ENCODE peak calls at places on chromosomes 2 and 18, in five cellular contexts. K is tibial nerve, J is thyroid gland, N is transverse colon, M is A549. A is an unnamed sample.

GRCh38 chr18:58447342-58448190 is 181.3 kb downstream of the ALPK2 start:
- DNase-seq in K (no peak), M (no peak), J (peak; percentile 8), N (no peak), A (no peak)

GRCh38 chr2:115160523-115161521 is 718.4 kb downstream of the DPP10 start:
- DNase-seq in M (no peak), J (peak; percentile 22), N (peak; percentile 47), K (no peak), A (no peak)

GRCh38 chr2:157662401-157662800 is 33.7 kb upstream of the ACVR1C start:
- DNase-seq in K (no peak), N (no peak), J (no peak), M (no peak), A (no peak)

GRCh38 chr18:48801728-48802542 is 148.8 kb downstream of the SMAD7 start:
- DNase-seq in M (no peak), K (no peak), J (peak; percentile 5), N (peak; percentile 67), A (no peak)

GRCh38 chr18:72672364-72673151 is 128.4 kb upstream of the CBLN2 start:
- DNase-seq in N (no peak), M (peak; percentile 36), K (no peak), J (peak; percentile 19), A (no peak)

GRCh38 chr2:219010162-219010756 is 17.0 kb upstream of the CRYBA2 start:
- DNase-seq in K (no peak), J (peak; percentile 42), M (peak; percentile 56), N (peak; percentile 44), A (no peak)

GRCh38 chr2:237591021-237591370 is 462 bp upstream of the RAB17 start:
- DNase-seq in K (no peak), M (no peak), N (peak; percentile 75), J (peak; percentile 90), A (peak; percentile 90)

GRCh38 chr18:24214144-24214543 is 75.3 kb downstream of the CABYR start:
- DNase-seq in N (no peak), M (no peak), J (no peak), K (no peak), A (no peak)

GRCh38 chr18:74654637-74655036 is 57.0 kb downstream of the ZNF407 start:
- DNase-seq in N (no peak), J (no peak), M (peak; percentile 1), K (no peak), A (no peak)

GRCh38 chr2:218274586-218274985 is 4.3 kb downstream of the PNKD start:
- DNase-seq in J (no peak), N (no peak), M (no peak), K (no peak), A (no peak)

GRCh38 chr2:61967262-61967661 is 61.8 kb downstream of the COMMD1 start:
- DNase-seq in N (no peak), M (no peak), K (no peak), J (no peak), A (no peak)

GRCh38 chr2:190318931-190319556 is 582 bp downstream of the HIBCH start:
- DNase-seq in K (no peak), N (peak; percentile 25), J (peak; percentile 34), M (no peak), A (no peak)

GRCh38 chr2:71410716-71411115 is 42.6 kb upstream of the DYSF start:
- DNase-seq in K (no peak), N (no peak), M (no peak), J (no peak), A (no peak)

GRCh38 chr18:42047721-42048120 is 92.7 kb downstream of the PIK3C3 start:
- DNase-seq in M (no peak), K (no peak), N (no peak), J (no peak), A (no peak)

GRCh38 chr18:72843743-72844142 is 24.0 kb downstream of the NETO1 start:
- DNase-seq in K (no peak), J (no peak), M (no peak), N (no peak), A (no peak)

GRCh38 chr2:37641582-37642111 is 29.8 kb downstream of the CDC42EP3 start:
- DNase-seq in N (no peak), M (no peak), K (no peak), J (no peak), A (no peak)

GRCh38 chr2:231933916-231934401 is 7.8 kb upstream of the NPPC start:
- DNase-seq in N (no peak), J (no peak), K (no peak), M (no peak), A (no peak)

GRCh38 chr2:98870516-98871158 is 65.4 kb downstream of the CRACDL start:
- DNase-seq in K (no peak), N (no peak), M (no peak), J (peak; percentile 14), A (no peak)

GRCh38 chr18:22839488-22839930 is 93.6 kb upstream of the RBBP8 start:
- DNase-seq in K (no peak), N (no peak), J (no peak), M (no peak), A (no peak)

GRCh38 chr2:129768485-129769258 is 210.8 kb upstream of the RAB6C start:
- DNase-seq in M (no peak), J (no peak), K (no peak), N (no peak), A (no peak)

GRCh38 chr2:776038-776437 is 98.8 kb upstream of the TMEM18 start:
- DNase-seq in N (no peak), M (no peak), J (no peak), K (no peak), A (no peak)

GRCh38 chr2:75920721-75921551 is 210.2 kb upstream of the GCFC2 start:
- DNase-seq in J (no peak), N (no peak), M (no peak), K (no peak), A (no peak)

GRCh38 chr18:3340015-3340681 is 78.2 kb downstream of the MYL12B start:
- DNase-seq in N (no peak), M (no peak), K (no peak), J (no peak), A (no peak)

GRCh38 chr2:48860391-48860790 is 104.9 kb upstream of the LHCGR start:
- DNase-seq in N (no peak), K (no peak), J (no peak), M (no peak), A (no peak)

GRCh38 chr2:220509921-220510320 is 882.5 kb downstream of the SLC4A3 start:
- DNase-seq in K (no peak), J (no peak), M (no peak), N (no peak), A (no peak)

GRCh38 chr18:32111706-32112105 is 20.0 kb downstream of the RNF138 start:
- DNase-seq in J (no peak), K (no peak), N (no peak), M (no peak), A (no peak)

GRCh38 chr2:25326326-25327013 is 15.3 kb downstream of the DNMT3A start:
- DNase-seq in M (no peak), J (no peak), N (no peak), K (no peak), A (no peak)

DNA sequence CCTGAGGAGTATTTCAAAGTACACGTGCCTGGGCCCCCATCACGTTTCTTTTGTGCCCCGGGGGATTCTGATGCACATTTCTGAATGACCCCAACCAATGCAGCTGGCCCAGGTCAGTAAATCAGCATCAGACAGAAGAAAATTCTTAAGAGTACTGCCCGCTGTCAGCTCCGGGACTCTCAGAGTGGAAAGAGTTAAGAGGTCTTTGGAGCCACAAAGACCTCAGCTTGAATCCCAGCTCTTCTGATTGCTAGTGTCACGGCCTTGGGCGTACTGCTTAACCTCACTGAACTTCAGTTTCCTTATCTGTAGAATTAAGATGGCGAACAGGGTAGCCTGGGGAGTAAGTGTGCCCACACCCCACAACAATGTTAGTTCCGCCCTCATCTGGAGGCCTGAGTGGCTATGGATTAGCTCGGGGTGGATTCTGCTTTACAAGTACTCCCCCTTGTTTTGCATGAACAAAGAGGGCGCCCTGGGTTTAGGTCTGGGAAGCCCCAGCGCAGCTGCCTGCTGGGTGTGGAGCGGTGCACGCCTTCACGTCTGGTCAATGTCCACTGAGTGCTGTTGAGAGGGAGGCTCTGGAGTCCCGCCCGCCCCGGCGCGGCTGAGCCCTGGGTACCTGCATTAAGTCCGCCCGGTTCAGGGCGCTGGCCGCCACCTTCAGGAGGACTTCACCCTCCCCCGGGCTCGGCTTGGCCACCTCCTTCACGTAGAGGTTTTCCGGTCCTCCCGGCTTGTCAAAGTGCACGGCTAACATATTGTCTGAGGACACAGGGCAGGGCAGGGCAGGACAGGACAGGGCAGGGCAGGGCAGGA is 858 bp downstream of the TP53I3 start:
- DNase-seq in N (peak; percentile 94), M (peak; percentile 98), J (peak; percentile 92), K (no peak), A (no peak)
- TF ChIP-seq POLR2A in N (peak; percentile 67), M (peak; percentile 77), J (no peak), K (no peak), A (no peak)

DNA sequence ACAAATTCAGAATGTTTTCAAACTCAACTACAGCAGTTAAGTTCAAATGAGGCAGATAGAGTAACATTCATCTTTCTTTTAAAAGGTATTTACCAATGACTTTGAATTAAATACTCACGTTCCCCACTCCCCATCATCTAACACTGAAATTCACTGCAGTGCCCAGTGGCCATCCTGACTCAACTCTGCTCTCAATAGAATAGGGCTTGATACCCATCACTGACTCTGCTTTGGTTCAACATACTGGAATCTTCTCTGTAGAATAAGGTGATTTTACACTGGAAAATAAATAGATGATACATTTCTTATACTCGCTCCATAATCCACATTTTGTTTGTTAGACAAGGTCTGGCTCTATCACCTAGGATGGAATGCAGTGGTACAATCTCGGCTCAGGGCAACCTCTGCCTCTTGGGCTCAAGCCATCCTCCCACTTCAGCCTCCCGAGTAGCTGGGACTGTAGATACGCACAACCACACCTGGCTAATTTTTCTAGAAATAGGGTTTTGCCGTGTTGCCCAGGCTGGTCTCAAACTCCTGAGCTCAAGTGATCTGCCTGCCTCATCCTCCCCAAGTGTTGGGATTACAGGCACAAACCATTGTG is 66.4 kb downstream of the PRPF40A start:
- DNase-seq in K (no peak), M (no peak), J (no peak), N (no peak), A (no peak)
- TF ChIP-seq POLR2A in K (no peak), M (no peak), J (no peak), N (no peak), A (no peak)

GRCh38 chr2:105541189-105542050 is 142.6 kb upstream of the FHL2 start:
- DNase-seq in N (no peak), M (no peak), J (no peak), K (no peak), A (no peak)

GRCh38 chr2:105546623-105546964 is 147.7 kb upstream of the FHL2 start:
- DNase-seq in M (no peak), N (no peak), J (no peak), K (no peak), A (no peak)

GRCh38 chr2:105545731-105546622 is 147.1 kb upstream of the FHL2 start:
- DNase-seq in J (peak; percentile 64), M (peak; percentile 68), N (peak; percentile 76), K (peak; percentile 43), A (peak; percentile 72)

GRCh38 chr2:105540642-105541041 is 141.8 kb upstream of the FHL2 start:
- DNase-seq in M (no peak), K (no peak), J (no peak), N (no peak), A (no peak)

GRCh38 chr2:105544591-105545377 is 145.9 kb upstream of the FHL2 start:
- DNase-seq in M (no peak), K (no peak), J (no peak), N (no peak), A (no peak)
- TF ChIP-seq POLR2A in M (no peak), K (no peak), J (no peak), N (no peak), A (no peak)

DNA sequence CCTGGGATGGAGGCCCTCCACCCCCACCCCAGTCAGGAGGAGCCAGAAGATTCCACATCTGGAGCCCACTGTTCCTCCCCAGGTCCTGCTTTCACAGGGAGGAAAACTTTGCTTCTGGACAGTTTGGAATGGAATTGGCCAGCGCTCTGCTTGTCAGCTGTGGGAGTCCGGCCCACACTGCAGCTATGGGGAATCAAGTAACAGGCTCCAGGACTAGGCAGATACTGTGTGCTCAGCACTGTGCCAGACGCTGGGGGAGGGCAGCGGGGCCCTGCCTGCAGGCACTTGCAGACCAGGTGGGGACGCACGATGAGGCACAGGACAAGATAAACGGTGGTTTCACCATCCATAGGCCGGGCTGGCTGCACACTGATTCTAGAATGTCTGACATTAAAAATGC is 114.0 kb downstream of the STPG4 start:
- DNase-seq in N (no peak), K (no peak), M (no peak), J (no peak), A (no peak)
- TF ChIP-seq POLR2A in N (no peak), K (no peak), M (no peak), J (no peak), A (no peak)